ENCODE peak calls at places on chromosomes 16 and 17, in four cellular contexts. N is HT-29, I is BE2C, Y is A549. S is an unnamed sample.

GRCh38 chr17:17724991-17725852 is 44.0 kb downstream of the RAI1 start:
- DNase-seq in N (no peak), I (no peak), Y (no peak), S (peak)

GRCh38 chr17:32486701-32487459 is at the start of gene CDK5R1:
- DNase-seq in N (peak), I (peak), Y (peak), S (peak)

GRCh38 chr16:87551487-87551886 is 50.8 kb upstream of the JPH3 start:
- DNase-seq in N (no peak), I (no peak), Y (no peak), S (peak)

GRCh38 chr17:79952265-79952877 is 83.3 kb downstream of the TBC1D16 start:
- DNase-seq in N (no peak), I (no peak), Y (no peak), S (no peak)

GRCh38 chr16:56481468-56482112 is 30.2 kb downstream of the OGFOD1 start:
- DNase-seq in N (no peak), I (no peak), Y (no peak), S (no peak)

GRCh38 chr17:34163681-34164080 is 91.4 kb upstream of the CCL2 start:
- DNase-seq in N (peak), I (peak), Y (peak), S (peak)

GRCh38 chr17:5049314-5049819 is 14.1 kb upstream of the SLC52A1 start:
- DNase-seq in N (no peak), I (no peak), Y (no peak), S (no peak)

GRCh38 chr17:80908776-80909175 is 82.9 kb upstream of the CHMP6 start:
- DNase-seq in N (no peak), I (no peak), Y (no peak), S (no peak)

GRCh38 chr17:55163408-55163807 is 101.4 kb upstream of the HLF start:
- DNase-seq in N (no peak), I (no peak), Y (no peak), S (no peak)

S was measured in SK-N-DZ.